ENCODE peak calls at places on chromosomes 5 and 9, in nine cellular contexts. E is Peyer's patch, R is colonic mucosa, I is dorsolateral prefrontal cortex, L is osteocyte, Z is suprapubic skin, B is omental fat pad, X is AG04450, H is upper lobe of left lung. N is an unnamed sample.

GRCh38 chr5:35233121-35233520 is 2.8 kb upstream of the PRLR start:
- DNase-seq in E (no peak), R (no peak), I (no peak), L (no peak), Z (no peak), B (no peak), X (no peak), H (no peak), N (no peak)

GRCh38 chr9:78972303-78973002 is 599.3 kb upstream of the TLE4 start:
- DNase-seq in E (no peak), R (no peak), I (no peak), L (no peak), Z (no peak), B (no peak), X (no peak), H (no peak), N (no peak)

GRCh38 chr9:37292896-37293295 is 129.6 kb upstream of the GRHPR start:
- DNase-seq in E (no peak), R (no peak), I (no peak), L (no peak), Z (no peak), B (no peak), X (no peak), H (no peak), N (no peak)

GRCh38 chr5:94263068-94263467 is 355.3 kb downstream of the KIAA0825 start:
- DNase-seq in E (no peak), R (no peak), I (no peak), L (no peak), Z (no peak), B (no peak), X (no peak), H (no peak), N (no peak)

GRCh38 chr5:53008751-53009150 is 19.6 kb downstream of the ITGA2 start:
- DNase-seq in E (peak), R (no peak), I (no peak), L (no peak), Z (no peak), B (no peak), X (no peak), H (no peak), N (no peak)

GRCh38 chr9:137988051-137988450 is 110.5 kb downstream of the CACNA1B start:
- DNase-seq in E (peak), R (no peak), I (no peak), L (no peak), Z (peak), B (no peak), X (no peak), H (no peak), N (no peak)

GRCh38 chr5:170584003-170584402 is 80.2 kb downstream of the KCNIP1 start:
- DNase-seq in E (no peak), R (no peak), I (no peak), L (no peak), Z (no peak), B (no peak), X (no peak), H (no peak), N (no peak)

GRCh38 chr5:155406815-155407214 is 393.3 kb downstream of the KIF4B start:
- DNase-seq in E (no peak), R (no peak), I (no peak), L (no peak), Z (no peak), B (no peak), X (no peak), H (no peak), N (no peak)

GRCh38 chr9:99294850-99295461 is 72.9 kb downstream of the SEC61B start:
- DNase-seq in E (no peak), R (no peak), I (no peak), L (no peak), Z (no peak), B (no peak), X (no peak), H (no peak), N (no peak)

GRCh38 chr5:125408582-125409069 is 662.2 kb upstream of the ZNF608 start:
- DNase-seq in E (peak), R (peak), I (no peak), L (no peak), Z (no peak), B (no peak), X (peak), H (no peak), N (no peak)

GRCh38 chr5:33313150-33313549 is 127.6 kb upstream of the TARS1 start:
- DNase-seq in E (peak), R (peak), I (no peak), L (no peak), Z (no peak), B (no peak), X (peak), H (no peak), N (no peak)

GRCh38 chr5:178078197-178078995 is 34.9 kb upstream of the N4BP3 start:
- DNase-seq in E (no peak), R (no peak), I (no peak), L (no peak), Z (no peak), B (no peak), X (peak), H (no peak), N (no peak)

GRCh38 chr5:1930501-1930879 is 47.8 kb upstream of the IRX4 start:
- DNase-seq in E (no peak), R (no peak), I (no peak), L (peak), Z (no peak), B (no peak), X (no peak), H (no peak), N (no peak)

GRCh38 chr9:112541690-112542089 is 55.1 kb downstream of the KIAA1958 start:
- DNase-seq in E (no peak), R (no peak), I (no peak), L (no peak), Z (no peak), B (no peak), X (no peak), H (no peak), N (no peak)

GRCh38 chr5:81657386-81657785 is 93.5 kb downstream of the SSBP2 start:
- DNase-seq in E (no peak), R (peak), I (no peak), L (no peak), Z (no peak), B (no peak), X (no peak), H (no peak), N (no peak)

GRCh38 chr9:899440-900184 is 58.1 kb downstream of the DMRT1 start:
- DNase-seq in E (peak), R (peak), I (no peak), L (no peak), Z (no peak), B (no peak), X (no peak), H (no peak), N (no peak)

GRCh38 chr9:127927457-127928231 is 2.9 kb downstream of the PIP5KL1 start:
- DNase-seq in E (peak), R (peak), I (no peak), L (no peak), Z (no peak), B (no peak), X (no peak), H (peak), N (no peak)

GRCh38 chr9:125110464-125110863 is 32.9 kb downstream of the SCAI start:
- DNase-seq in E (no peak), R (no peak), I (no peak), L (no peak), Z (no peak), B (no peak), X (no peak), H (no peak), N (no peak)

GRCh38 chr9:13358128-13358527 is 78.6 kb upstream of the MPDZ start:
- DNase-seq in E (no peak), R (no peak), I (no peak), L (no peak), Z (no peak), B (no peak), X (peak), H (no peak), N (no peak)

GRCh38 chr9:137721479-137721878 is 102.7 kb downstream of the EHMT1 start:
- DNase-seq in E (no peak), R (no peak), I (no peak), L (no peak), Z (no peak), B (no peak), X (no peak), H (no peak), N (no peak)

GRCh38 chr9:117153021-117153420 is 261.8 kb downstream of the ASTN2 start:
- DNase-seq in E (no peak), R (no peak), I (no peak), L (no peak), Z (no peak), B (no peak), X (no peak), H (no peak), N (no peak)

GRCh38 chr5:112636288-112636731 is 101.4 kb upstream of the APC start:
- DNase-seq in E (peak), R (no peak), I (no peak), L (no peak), Z (no peak), B (no peak), X (no peak), H (no peak), N (no peak)

GRCh38 chr5:96790851-96791513 is 16.8 kb downstream of the ERAP1 start:
- DNase-seq in E (no peak), R (no peak), I (no peak), L (no peak), Z (no peak), B (no peak), X (no peak), H (no peak), N (no peak)

GRCh38 chr9:126326228-126327015 is at the start of gene MVB12B:
- DNase-seq in E (peak), R (peak), I (no peak), L (no peak), Z (no peak), B (no peak), X (no peak), H (peak), N (peak)

GRCh38 chr5:72649449-72649848 is 142.2 kb upstream of the ZNF366 start:
- DNase-seq in E (no peak), R (no peak), I (no peak), L (no peak), Z (no peak), B (no peak), X (no peak), H (no peak), N (no peak)

GRCh38 chr9:8899541-8899940 is 1100.0 kb upstream of the DMAC1 start:
- DNase-seq in E (no peak), R (no peak), I (no peak), L (no peak), Z (no peak), B (no peak), X (no peak), H (no peak), N (no peak)

GRCh38 chr5:135833961-135834638 is 363 bp upstream of the SLC25A48 start:
- DNase-seq in E (peak), R (no peak), I (no peak), L (peak), Z (peak), B (no peak), X (no peak), H (no peak), N (no peak)

GRCh38 chr5:83589786-83590185 is 118.2 kb downstream of the VCAN start:
- DNase-seq in E (no peak), R (no peak), I (no peak), L (no peak), Z (no peak), B (no peak), X (no peak), H (no peak), N (no peak)

GRCh38 chr5:95621839-95622629 is 2.1 kb downstream of the GPR150 start:
- DNase-seq in E (no peak), R (peak), I (no peak), L (no peak), Z (no peak), B (no peak), X (no peak), H (no peak), N (no peak)

GRCh38 chr5:107487056-107487461 is 183.7 kb downstream of the EFNA5 start:
- DNase-seq in E (no peak), R (no peak), I (no peak), L (no peak), Z (no peak), B (no peak), X (no peak), H (no peak), N (no peak)

GRCh38 chr9:107492381-107492780 is 2.8 kb upstream of the KLF4 start:
- DNase-seq in E (no peak), R (no peak), I (no peak), L (no peak), Z (no peak), B (no peak), X (no peak), H (no peak), N (no peak)

GRCh38 chr9:83447351-83447750 is 90.8 kb downstream of the FRMD3 start:
- DNase-seq in E (no peak), R (no peak), I (no peak), L (no peak), Z (no peak), B (no peak), X (no peak), H (no peak), N (no peak)

GRCh38 chr5:140362875-140363630 is 3.1 kb downstream of the SLC4A9 start:
- DNase-seq in E (peak), R (peak), I (peak), L (peak), Z (peak), B (peak), X (no peak), H (peak), N (peak)

GRCh38 chr5:109125755-109126429 is 283.9 kb downstream of the PJA2 start:
- DNase-seq in E (no peak), R (no peak), I (no peak), L (no peak), Z (no peak), B (no peak), X (no peak), H (no peak), N (no peak)

GRCh38 chr5:109126481-109126880 is 283.3 kb downstream of the PJA2 start:
- DNase-seq in E (no peak), R (no peak), I (no peak), L (no peak), Z (no peak), B (no peak), X (no peak), H (no peak), N (no peak)

DNA sequence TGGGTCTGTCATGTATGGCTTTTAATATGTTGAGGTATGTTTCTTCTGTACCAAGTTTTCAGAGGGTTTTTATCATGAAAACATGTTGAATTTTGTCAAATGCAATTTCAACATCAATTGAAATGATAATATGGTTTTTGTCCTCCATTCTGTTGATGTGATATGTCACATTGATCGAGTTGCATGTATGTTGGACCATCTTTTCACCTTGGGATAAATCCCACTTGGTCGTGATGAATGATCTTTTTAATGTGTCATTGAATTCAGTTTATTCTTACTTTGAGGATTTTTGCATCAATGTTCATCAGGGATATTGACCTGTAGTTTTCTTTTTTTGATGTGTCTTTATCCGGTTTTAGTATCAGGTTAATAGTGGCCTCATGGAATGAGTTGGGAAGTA is 288.5 kb downstream of the PJA2 start:
- DNase-seq in E (no peak), R (no peak), I (no peak), L (no peak), Z (no peak), B (no peak), X (no peak), H (no peak), N (no peak)
- TF ChIP-seq CTCF in E (no peak), R (no peak), I (no peak), L (no peak), Z (no peak), B (no peak), X (no peak), H (no peak), N (no peak)

DNA sequence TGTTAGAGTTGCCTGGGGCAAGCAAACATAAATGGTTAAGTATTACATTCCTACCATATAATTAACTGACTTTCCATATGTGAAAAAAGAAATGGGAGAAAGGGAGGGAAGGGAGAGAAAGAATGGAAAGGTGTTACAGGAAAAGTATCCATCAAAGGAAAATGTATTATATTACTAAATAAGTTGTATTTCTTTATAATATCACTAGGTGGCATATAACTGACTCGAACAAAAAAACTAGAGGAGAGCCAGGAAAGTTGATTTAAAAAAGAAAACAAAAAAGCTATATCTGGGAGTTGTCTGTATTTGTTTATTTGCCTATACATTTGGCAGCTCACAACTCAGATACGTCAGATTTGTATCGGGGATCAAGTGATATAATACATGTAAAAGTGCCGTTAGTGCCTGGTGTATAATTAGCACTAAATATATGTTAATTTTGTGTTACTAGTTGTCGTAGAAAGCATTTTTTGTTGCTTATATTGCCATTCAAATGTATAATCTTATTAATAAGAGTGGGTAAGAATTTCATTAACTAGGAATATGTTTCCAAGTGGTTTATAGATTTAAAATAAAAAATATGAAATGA is 59.6 kb upstream of the ADAMTS19 start:
- DNase-seq in E (no peak), R (no peak), I (no peak), L (no peak), Z (no peak), B (no peak), X (no peak), H (no peak), N (no peak)
- TF ChIP-seq CTCF in E (peak), R (no peak), I (no peak), L (peak), Z (no peak), B (no peak), X (peak), H (no peak), N (no peak)

DNA sequence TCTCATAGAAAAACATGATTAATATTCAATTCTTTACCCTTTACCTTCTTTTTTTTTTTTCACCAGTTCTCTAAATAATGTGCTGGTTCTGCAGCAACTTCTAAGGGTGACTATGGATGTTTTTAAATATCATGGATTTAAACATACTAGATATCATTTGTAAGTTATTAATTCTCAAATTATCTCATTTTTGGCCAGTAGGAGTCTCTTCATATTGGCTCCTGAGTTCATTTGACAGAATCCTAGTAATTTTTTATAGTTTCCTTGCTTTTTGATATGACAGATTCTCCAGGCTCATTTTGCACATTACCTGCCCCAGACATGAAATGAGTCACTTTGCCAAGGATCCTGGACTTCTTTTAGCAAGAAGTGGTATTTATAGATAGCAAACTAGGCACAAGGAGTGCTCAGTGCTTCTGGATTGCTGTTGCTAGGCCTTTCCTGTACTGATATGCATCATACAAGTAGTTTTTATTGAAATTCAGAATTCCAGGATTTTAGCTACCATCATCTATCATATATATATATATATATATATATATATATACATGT is 201.3 kb upstream of the IL12B start:
- DNase-seq in E (no peak), R (no peak), I (no peak), L (no peak), Z (no peak), B (no peak), X (no peak), H (no peak), N (no peak)
- TF ChIP-seq CTCF in E (no peak), R (no peak), I (no peak), L (peak), Z (no peak), B (no peak), X (peak), H (no peak), N (no peak)

GRCh38 chr9:16726718-16727451 is 143.6 kb downstream of the BNC2 start:
- DNase-seq in E (peak), R (peak), I (no peak), L (peak), Z (peak), B (peak), X (peak), H (peak), N (no peak)
- TF ChIP-seq CTCF in E (no peak), R (no peak), I (no peak), L (no peak), Z (no peak), B (no peak), X (no peak), H (no peak), N (no peak)

GRCh38 chr5:3634061-3634460 is 38.4 kb downstream of the IRX1 start:
- DNase-seq in E (no peak), R (no peak), I (no peak), L (no peak), Z (no peak), B (no peak), X (no peak), H (no peak), N (no peak)

GRCh38 chr5:3642231-3642630 is 46.6 kb downstream of the IRX1 start:
- DNase-seq in E (no peak), R (no peak), I (no peak), L (peak), Z (no peak), B (no peak), X (no peak), H (no peak), N (no peak)

DNA sequence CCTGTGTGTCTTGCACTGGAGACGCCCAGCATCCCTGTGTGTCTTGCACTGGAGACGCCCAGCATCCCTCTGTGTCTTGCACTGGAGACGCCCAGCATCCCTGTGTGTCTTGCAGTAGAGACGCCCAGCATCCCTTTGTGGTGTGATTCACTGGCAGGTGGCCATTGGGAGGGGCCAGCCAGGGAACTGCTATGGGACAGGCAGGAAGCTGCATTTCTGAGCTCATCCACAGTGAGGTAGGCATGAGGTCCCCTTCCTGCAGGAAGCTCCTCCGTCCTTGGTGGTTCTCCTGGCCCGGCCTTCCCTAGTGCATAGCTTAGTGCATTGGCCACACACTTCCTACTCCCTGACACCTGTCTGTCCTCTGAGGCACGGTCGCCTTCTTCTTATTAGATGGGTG is 43.5 kb downstream of the IRX1 start:
- DNase-seq in E (no peak), R (no peak), I (no peak), L (no peak), Z (no peak), B (no peak), X (no peak), H (no peak), N (no peak)
- TF ChIP-seq CTCF in E (no peak), R (no peak), I (no peak), L (no peak), Z (no peak), B (no peak), X (no peak), H (no peak), N (no peak)